ENCODE peak calls at places on chromosomes 6 and 20, in eight cellular contexts. X is hepatocyte; U is mucosa of gallbladder; I is EL; P is CMK; J is activated T-helper 2 cell treated with anti-CD3 and anti-CD28 coated beads, Interferon-gamma antibody, Interleukin-2, Interleukin-4, amounts not matched to agents 10 μg/mL and 5 μg/mL and 100 μg/mL, durations not matched to agents 14 hours and 24 hours and 36 hours; Q is endothelial cell; O is MM.1S. Z is an unnamed sample.

GRCh38 chr20:25000268-25000801 is 7.8 kb upstream of the APMAP start:
- DNase-seq in X (peak), U (peak), I (peak), P (no peak), J (no peak), Q (no peak), O (no peak), Z (peak)

GRCh38 chr6:131379951-131380350 is 193.1 kb upstream of the ARG1 start:
- DNase-seq in X (peak), U (no peak), I (peak), P (no peak), J (no peak), Q (no peak), O (no peak), Z (no peak)

GRCh38 chr6:149467265-149467664 is 17.5 kb downstream of the ZC3H12D start:
- DNase-seq in X (no peak), U (no peak), I (no peak), P (no peak), J (no peak), Q (no peak), O (no peak), Z (no peak)

GRCh38 chr6:163919652-163920051 is 505.1 kb downstream of the QKI start:
- DNase-seq in X (no peak), U (no peak), I (no peak), P (no peak), J (no peak), Q (no peak), O (no peak), Z (no peak)

GRCh38 chr6:46715106-46715505 is 20.1 kb downstream of the PLA2G7 start:
- DNase-seq in X (no peak), U (no peak), I (no peak), P (no peak), J (no peak), Q (no peak), O (no peak), Z (no peak)

GRCh38 chr20:53915459-53916172 is 154.8 kb downstream of the BCAS1 start:
- DNase-seq in X (peak), U (peak), I (peak), P (peak), J (peak), Q (peak), O (peak), Z (peak)

GRCh38 chr20:21516861-21517565 is 3.1 kb upstream of the NKX2-2 start:
- DNase-seq in X (no peak), U (no peak), I (no peak), P (no peak), J (no peak), Q (no peak), O (no peak), Z (no peak)

GRCh38 chr6:27617046-27617687 is 144.3 kb upstream of the ZNF184 start:
- DNase-seq in X (no peak), U (no peak), I (peak), P (no peak), J (no peak), Q (no peak), O (no peak), Z (no peak)

Z was measured in SW 1271.